ENCODE peak calls at places on chromosome 4, in ten cellular contexts. R is H4, Z is LoVo, S is stomach, V is neural crest cell, C is heart left ventricle, N is GM19239, H is 8988T, M is lower lobe of right lung, K is SHP77. F is an unnamed sample.

GRCh38 chr4:55125763-55126541 is 557 bp upstream of the KDR start:
- DNase-seq in Z (no peak), R (no peak), V (peak; percentile 4), M (peak; percentile 46), S (no peak), H (no peak), C (no peak), N (no peak), K (no peak), F (no peak)

GRCh38 chr4:128483816-128484215 is 196.2 kb upstream of the PGRMC2 start:
- DNase-seq in H (no peak), S (no peak), V (no peak), K (no peak), R (peak; percentile 18), C (no peak), M (no peak), Z (no peak), N (no peak), F (no peak)

GRCh38 chr4:8150152-8151090 is 8.2 kb downstream of the ABLIM2 start:
- DNase-seq in C (no peak), H (no peak), S (no peak), R (no peak), M (no peak), N (no peak), V (no peak), K (no peak), Z (no peak), F (no peak)

GRCh38 chr4:53908661-53909078 is 155.7 kb downstream of the CHIC2 start:
- DNase-seq in V (no peak), M (no peak), S (peak; percentile 51), N (peak; percentile 6), H (peak; percentile 39), K (peak; percentile 90), Z (peak; percentile 74), C (peak; percentile 50), R (peak; percentile 93), F (no peak)

GRCh38 chr4:48904541-48905142 is 1.9 kb downstream of the OCIAD2 start:
- DNase-seq in N (no peak), M (no peak), R (no peak), V (no peak), K (no peak), H (no peak), Z (no peak), S (no peak), C (no peak), F (no peak)

GRCh38 chr4:47838445-47838844 is 578 bp upstream of the CORIN start:
- DNase-seq in R (no peak), V (no peak), H (no peak), K (no peak), M (no peak), S (no peak), Z (no peak), C (no peak), N (no peak), F (no peak)

GRCh38 chr4:74675673-74676279 is 118.5 kb downstream of the BTC start:
- DNase-seq in C (no peak), M (no peak), S (no peak), N (peak; percentile 6), K (peak; percentile 41), Z (peak; percentile 81), H (no peak), R (peak; percentile 76), V (peak; percentile 6), F (no peak)

GRCh38 chr4:41594439-41594838 is 56.5 kb downstream of the LIMCH1 start:
- DNase-seq in Z (no peak), R (no peak), V (no peak), C (peak; percentile 51), K (no peak), N (no peak), S (no peak), H (no peak), M (no peak), F (no peak)

GRCh38 chr4:16636911-16637630 is 261.4 kb downstream of the LDB2 start:
- DNase-seq in C (no peak), Z (no peak), S (no peak), K (no peak), V (no peak), H (no peak), R (no peak), N (no peak), M (no peak), F (no peak)

GRCh38 chr4:81106150-81106549 is 75.6 kb downstream of the BMP3 start:
- DNase-seq in M (no peak), N (no peak), C (no peak), Z (no peak), S (no peak), V (no peak), H (no peak), K (no peak), R (no peak), F (no peak)

F was measured in GM12892.